ENCODE peak calls at places on chromosomes 3 and 15, in nine cellular contexts. E is EH; Y is lower leg skin; H is HT1080; W is HL-60; V is activated CD4-positive, alpha-beta T cell treated with anti-CD3 and anti-CD28 coated beads for 48 hours; O is GM12892; A is GM12891; B is amniotic epithelial cell. T is an unnamed sample.
A peak's percentile ranks its signal among the peaks of the same experiment; 100 is the strongest.

GRCh38 chr15:96054029-96054428 is 276.5 kb upstream of the NR2F2 start:
- DNase-seq in O (no peak), W (no peak), H (no peak), B (no peak), A (no peak), Y (no peak), E (no peak), V (no peak), T (no peak)

GRCh38 chr15:84609818-84610525 is 9.2 kb downstream of the ZSCAN2 start:
- DNase-seq in Y (no peak), B (no peak), A (no peak), E (no peak), W (no peak), O (no peak), H (no peak), V (no peak), T (no peak)

GRCh38 chr15:90790057-90790456 is 72.9 kb downstream of the BLM start:
- DNase-seq in H (no peak), E (no peak), A (no peak), V (no peak), W (no peak), Y (no peak), O (no peak), B (no peak), T (no peak)

GRCh38 chr3:141353652-141354495 is 14.4 kb upstream of the ZBTB38 start:
- DNase-seq in W (no peak), V (no peak), Y (no peak), A (no peak), O (no peak), B (peak; percentile 75), E (no peak), H (no peak), T (no peak)

GRCh38 chr15:100167884-100168375 is 173.8 kb downstream of the ADAMTS17 start:
- DNase-seq in H (no peak), Y (peak; percentile 80), B (no peak), E (no peak), V (no peak), A (no peak), O (no peak), W (no peak), T (no peak)

GRCh38 chr3:101169516-101169915 is 150.9 kb downstream of the IMPG2 start:
- DNase-seq in O (no peak), E (no peak), H (no peak), V (no peak), W (no peak), B (no peak), Y (no peak), A (no peak), T (no peak)

GRCh38 chr3:98188553-98188952 is 22.1 kb downstream of the OR5H15 start:
- DNase-seq in V (no peak), B (no peak), Y (no peak), W (no peak), H (peak; percentile 10), O (no peak), A (peak; percentile 9), E (no peak), T (no peak)

GRCh38 chr15:88623061-88623460 is 1.9 kb downstream of the AEN start:
- DNase-seq in E (peak; percentile 88), O (no peak), B (peak; percentile 84), H (peak; percentile 96), A (no peak), V (peak; percentile 83), W (no peak), Y (peak; percentile 80), T (peak; percentile 65)

GRCh38 chr15:84034831-84035753 is 200.5 kb upstream of the GOLGA6L4 start:
- DNase-seq in E (peak; percentile 1), O (no peak), A (peak; percentile 13), H (no peak), W (no peak), Y (no peak), V (no peak), B (peak; percentile 45), T (no peak)

GRCh38 chr3:177337548-177338331 is 140.5 kb upstream of the TBL1XR1 start:
- DNase-seq in V (peak; percentile 81), H (peak; percentile 26), W (no peak), Y (no peak), A (no peak), E (peak; percentile 80), O (no peak), B (peak; percentile 65), T (peak; percentile 73)

GRCh38 chr3:146117406-146118285 is 43.3 kb downstream of the PLOD2 start:
- DNase-seq in B (peak; percentile 70), O (no peak), V (no peak), E (peak; percentile 93), W (no peak), H (peak; percentile 49), A (no peak), Y (no peak), T (no peak)

GRCh38 chr15:84570164-84570692 is 30.6 kb upstream of the ZSCAN2 start:
- DNase-seq in E (peak; percentile 50), Y (peak; percentile 94), W (peak; percentile 39), V (peak; percentile 60), B (peak; percentile 4), O (peak; percentile 40), H (no peak), A (peak; percentile 32), T (peak; percentile 58)

GRCh38 chr15:87038404-87038803 is 958.7 kb downstream of the AGBL1 start:
- DNase-seq in A (no peak), Y (no peak), V (no peak), H (peak; percentile 13), O (no peak), E (no peak), B (no peak), W (no peak), T (no peak)

T was measured in activated naive CD8-positive, alpha-beta T cell treated with anti-CD3 and anti-CD28 coated beads, Interleukin-2, amount 50 U/mL, for 24 hours.